ENCODE peak calls at places on chromosomes 4 and X, in five cellular contexts. One of them, this sample, is unnamed.

GRCh38 chr4:69601065-69601464 is 38.4 kb downstream of the UGT2A2 start:
- DNase-seq in endothelial cell: no peak
- DNase-seq in iPS-NIHi11: peak; percentile 11
- DNase-seq in renal cortical epithelial cell: no peak
- DNase-seq in amygdala: no peak
- DNase-seq in this sample: no peak

GRCh38 chrX:74535211-74535621 is 79.2 kb downstream of the RLIM start:
- DNase-seq in endothelial cell: peak; percentile 4
- DNase-seq in iPS-NIHi11: peak; percentile 48
- DNase-seq in renal cortical epithelial cell: peak; percentile 69
- DNase-seq in amygdala: no peak
- DNase-seq in this sample: peak; percentile 57

GRCh38 chr4:85488416-85488815 is 13.5 kb downstream of the ARHGAP24 start:
- DNase-seq in endothelial cell: no peak
- DNase-seq in iPS-NIHi11: no peak
- DNase-seq in renal cortical epithelial cell: no peak
- DNase-seq in amygdala: no peak
- DNase-seq in this sample: no peak

GRCh38 chr4:110163327-110164070 is 34.9 kb downstream of the ELOVL6 start:
- DNase-seq in endothelial cell: no peak
- DNase-seq in iPS-NIHi11: no peak
- DNase-seq in renal cortical epithelial cell: peak; percentile 78
- DNase-seq in amygdala: no peak
- DNase-seq in this sample: no peak

GRCh38 chr4:6032249-6033244 is 14.3 kb upstream of the C4orf50 start:
- DNase-seq in endothelial cell: no peak
- DNase-seq in iPS-NIHi11: no peak
- DNase-seq in renal cortical epithelial cell: peak; percentile 81
- DNase-seq in amygdala: no peak
- DNase-seq in this sample: no peak

GRCh38 chrX:37921758-37922157 is 74.4 kb upstream of the DYNLT3 start:
- DNase-seq in endothelial cell: no peak
- DNase-seq in iPS-NIHi11: no peak
- DNase-seq in renal cortical epithelial cell: peak; percentile 12
- DNase-seq in amygdala: no peak
- DNase-seq in this sample: no peak

GRCh38 chrX:19673334-19674040 is 158.2 kb upstream of the MAP3K15 start:
- DNase-seq in endothelial cell: no peak
- DNase-seq in iPS-NIHi11: no peak
- DNase-seq in renal cortical epithelial cell: peak; percentile 85
- DNase-seq in amygdala: no peak
- DNase-seq in this sample: no peak

GRCh38 chrX:37348237-37349130 is 680 bp upstream of the PRRG1 start:
- DNase-seq in endothelial cell: no peak
- DNase-seq in iPS-NIHi11: no peak
- DNase-seq in renal cortical epithelial cell: peak; percentile 77
- DNase-seq in amygdala: no peak
- DNase-seq in this sample: no peak

GRCh38 chrX:54182194-54182863 is 725 bp downstream of the FAM120C start:
- DNase-seq in endothelial cell: peak; percentile 23
- DNase-seq in iPS-NIHi11: peak; percentile 54
- DNase-seq in renal cortical epithelial cell: peak; percentile 9
- DNase-seq in amygdala: peak; percentile 2
- DNase-seq in this sample: no peak

GRCh38 chr4:168674077-168674747 is 177.4 kb downstream of the PALLD start:
- DNase-seq in endothelial cell: no peak
- DNase-seq in iPS-NIHi11: no peak
- DNase-seq in renal cortical epithelial cell: no peak
- DNase-seq in amygdala: no peak
- DNase-seq in this sample: no peak

GRCh38 chr4:121380448-121381147 is at the start of gene QRFPR:
- DNase-seq in endothelial cell: peak; percentile 38
- DNase-seq in iPS-NIHi11: peak; percentile 47
- DNase-seq in renal cortical epithelial cell: no peak
- DNase-seq in amygdala: no peak
- DNase-seq in this sample: no peak

GRCh38 chr4:102546635-102547034 is 45.5 kb downstream of the NFKB1 start:
- DNase-seq in endothelial cell: no peak
- DNase-seq in iPS-NIHi11: no peak
- DNase-seq in renal cortical epithelial cell: no peak
- DNase-seq in amygdala: no peak
- DNase-seq in this sample: no peak

GRCh38 chrX:23797371-23798128 is 14.6 kb downstream of the SAT1 start:
- DNase-seq in endothelial cell: no peak
- DNase-seq in iPS-NIHi11: no peak
- DNase-seq in renal cortical epithelial cell: peak; percentile 83
- DNase-seq in amygdala: no peak
- DNase-seq in this sample: no peak

GRCh38 chrX:49282647-49283011 is 13.0 kb downstream of the PPP1R3F start:
- DNase-seq in endothelial cell: no peak
- DNase-seq in iPS-NIHi11: peak; percentile 18
- DNase-seq in renal cortical epithelial cell: no peak
- DNase-seq in amygdala: no peak
- DNase-seq in this sample: peak; percentile 32

GRCh38 chr4:104941661-104942062 is 205.0 kb upstream of the TET2 start:
- DNase-seq in endothelial cell: no peak
- DNase-seq in iPS-NIHi11: no peak
- DNase-seq in renal cortical epithelial cell: peak; percentile 92
- DNase-seq in amygdala: no peak
- DNase-seq in this sample: no peak

GRCh38 chrX:16604300-16604699 is 45.7 kb upstream of the S100G start:
- DNase-seq in endothelial cell: no peak
- DNase-seq in iPS-NIHi11: no peak
- DNase-seq in renal cortical epithelial cell: no peak
- DNase-seq in amygdala: no peak
- DNase-seq in this sample: no peak

GRCh38 chr4:182643801-182644311 is 273.3 kb downstream of the DCTD start:
- DNase-seq in endothelial cell: no peak
- DNase-seq in iPS-NIHi11: no peak
- DNase-seq in renal cortical epithelial cell: peak; percentile 77
- DNase-seq in amygdala: no peak
- DNase-seq in this sample: no peak

GRCh38 chr4:117692538-117692937 is 341.7 kb upstream of the NDST3 start:
- DNase-seq in endothelial cell: no peak
- DNase-seq in iPS-NIHi11: no peak
- DNase-seq in renal cortical epithelial cell: peak; percentile 1
- DNase-seq in amygdala: no peak
- DNase-seq in this sample: no peak

GRCh38 chrX:130173190-130173895 is 1.6 kb downstream of the RAB33A start:
- DNase-seq in endothelial cell: no peak
- DNase-seq in iPS-NIHi11: no peak
- DNase-seq in renal cortical epithelial cell: no peak
- DNase-seq in amygdala: no peak
- DNase-seq in this sample: no peak

GRCh38 chrX:17154001-17154400 is 207.5 kb downstream of the REPS2 start:
- DNase-seq in endothelial cell: no peak
- DNase-seq in iPS-NIHi11: no peak
- DNase-seq in renal cortical epithelial cell: peak; percentile 6
- DNase-seq in amygdala: no peak
- DNase-seq in this sample: no peak

GRCh38 chrX:12970691-12971202 is 4.2 kb upstream of the TMSB4X start:
- DNase-seq in endothelial cell: no peak
- DNase-seq in iPS-NIHi11: peak; percentile 17
- DNase-seq in renal cortical epithelial cell: peak; percentile 49
- DNase-seq in amygdala: no peak
- DNase-seq in this sample: no peak

GRCh38 chr4:1939664-1940509 is 68.7 kb downstream of the NSD2 start:
- DNase-seq in endothelial cell: no peak
- DNase-seq in iPS-NIHi11: peak; percentile 48
- DNase-seq in renal cortical epithelial cell: peak; percentile 91
- DNase-seq in amygdala: no peak
- DNase-seq in this sample: no peak

GRCh38 chr4:100540156-100540555 is 22.3 kb upstream of the EMCN start:
- DNase-seq in endothelial cell: no peak
- DNase-seq in iPS-NIHi11: no peak
- DNase-seq in renal cortical epithelial cell: no peak
- DNase-seq in amygdala: no peak
- DNase-seq in this sample: no peak

GRCh38 chr4:56410247-56410646 is 23.0 kb upstream of the AASDH start:
- DNase-seq in endothelial cell: peak; percentile 49
- DNase-seq in iPS-NIHi11: peak; percentile 76
- DNase-seq in renal cortical epithelial cell: peak; percentile 100
- DNase-seq in amygdala: no peak
- DNase-seq in this sample: peak; percentile 59

GRCh38 chr4:113435893-113436292 is 325.6 kb downstream of the CAMK2D start:
- DNase-seq in endothelial cell: no peak
- DNase-seq in iPS-NIHi11: peak; percentile 8
- DNase-seq in renal cortical epithelial cell: peak; percentile 91
- DNase-seq in amygdala: no peak
- DNase-seq in this sample: no peak

GRCh38 chr4:37631551-37631950 is 54.6 kb downstream of the RELL1 start:
- DNase-seq in endothelial cell: no peak
- DNase-seq in iPS-NIHi11: no peak
- DNase-seq in renal cortical epithelial cell: no peak
- DNase-seq in amygdala: no peak
- DNase-seq in this sample: no peak

GRCh38 chr4:87491436-87491835 is 37.7 kb downstream of the SPARCL1 start:
- DNase-seq in endothelial cell: no peak
- DNase-seq in iPS-NIHi11: no peak
- DNase-seq in renal cortical epithelial cell: no peak
- DNase-seq in amygdala: no peak
- DNase-seq in this sample: no peak

GRCh38 chrX:42755820-42756219 is 22.1 kb downstream of the PPP1R2C start:
- DNase-seq in endothelial cell: no peak
- DNase-seq in iPS-NIHi11: no peak
- DNase-seq in renal cortical epithelial cell: peak; percentile 81
- DNase-seq in amygdala: no peak
- DNase-seq in this sample: no peak

GRCh38 chr4:153448003-153448731 is 18.0 kb upstream of the TMEM131L start:
- DNase-seq in endothelial cell: no peak
- DNase-seq in iPS-NIHi11: no peak
- DNase-seq in renal cortical epithelial cell: no peak
- DNase-seq in amygdala: no peak
- DNase-seq in this sample: no peak

GRCh38 chr4:11111876-11112275 is 316.8 kb downstream of the HS3ST1 start:
- DNase-seq in endothelial cell: no peak
- DNase-seq in iPS-NIHi11: no peak
- DNase-seq in renal cortical epithelial cell: no peak
- DNase-seq in amygdala: no peak
- DNase-seq in this sample: no peak

GRCh38 chrX:115560978-115561604 is at the start of gene PLS3:
- DNase-seq in endothelial cell: peak; percentile 66
- DNase-seq in iPS-NIHi11: peak; percentile 88
- DNase-seq in renal cortical epithelial cell: no peak
- DNase-seq in amygdala: peak; percentile 29
- DNase-seq in this sample: peak; percentile 83

GRCh38 chr4:107618656-107619055 is 101.4 kb downstream of the PAPSS1 start:
- DNase-seq in endothelial cell: no peak
- DNase-seq in iPS-NIHi11: no peak
- DNase-seq in renal cortical epithelial cell: no peak
- DNase-seq in amygdala: no peak
- DNase-seq in this sample: no peak

This sample was measured in NT2/D1.